ENCODE peak calls at places on chromosomes 2 and 18, in nine cellular contexts. W is AG09309, X is cardiac muscle cell, Z is epithelial cell of esophagus, M is brain microvascular endothelial cell, L is fibroblast of pulmonary artery, H is foreskin fibroblast, R is neural progenitor cell, Q is A549. J is an unnamed sample.

GRCh38 chr2:64404743-64405142 is 49.2 kb upstream of the LGALSL start:
- DNase-seq in H (peak), Z (no peak), R (peak), M (no peak), L (peak), W (no peak), Q (no peak), X (peak), J (peak)

GRCh38 chr18:62131305-62131909 is 55.4 kb downstream of the PIGN start:
- DNase-seq in X (peak), Z (peak), Q (peak), R (peak), H (peak), W (peak), M (peak), L (peak), J (peak)

GRCh38 chr2:123179526-123179925 is 845.6 kb upstream of the CNTNAP5 start:
- DNase-seq in X (peak), Z (no peak), Q (no peak), H (no peak), M (no peak), R (peak), L (peak), W (no peak), J (no peak)

GRCh38 chr2:239956818-239957261 is 68.3 kb downstream of the NDUFA10 start:
- DNase-seq in Q (no peak), L (no peak), Z (no peak), H (no peak), M (no peak), R (no peak), W (no peak), X (no peak), J (no peak)

GRCh38 chr2:219433666-219434467 is 776 bp upstream of the SPEG start:
- DNase-seq in W (no peak), X (peak), Z (peak), R (peak), M (peak), L (peak), Q (peak), H (peak), J (peak)

GRCh38 chr2:42967959-42968674 is 175.7 kb upstream of the HAAO start:
- DNase-seq in R (no peak), H (peak), Z (no peak), L (peak), W (peak), X (peak), M (peak), Q (no peak), J (peak)

GRCh38 chr18:7133181-7133580 is 15.6 kb upstream of the LAMA1 start:
- DNase-seq in H (peak), M (peak), X (peak), R (no peak), L (peak), Q (no peak), Z (no peak), W (no peak), J (peak)

GRCh38 chr2:217685255-217685605 is 317.6 kb downstream of the TNS1 start:
- DNase-seq in R (no peak), Z (peak), H (peak), Q (peak), X (peak), W (peak), L (peak), M (peak), J (peak)

GRCh38 chr2:203813684-203814083 is 53.9 kb upstream of the CTLA4 start:
- DNase-seq in M (no peak), Q (no peak), R (no peak), X (no peak), L (no peak), Z (no peak), H (no peak), W (no peak), J (no peak)

GRCh38 chr18:67145586-67146292 is 370.8 kb downstream of the DSEL start:
- DNase-seq in W (no peak), H (no peak), R (no peak), M (no peak), Z (no peak), L (no peak), X (no peak), Q (peak), J (no peak)

GRCh38 chr2:221649045-221649444 is 76.9 kb upstream of the EPHA4 start:
- DNase-seq in M (peak), R (no peak), Z (no peak), H (peak), Q (no peak), X (no peak), L (peak), W (no peak), J (peak)

GRCh38 chr2:112795720-112796119 is 11.4 kb upstream of the IL1A start:
- DNase-seq in R (no peak), L (no peak), Q (no peak), Z (peak), M (no peak), X (no peak), W (no peak), H (no peak), J (no peak)

GRCh38 chr18:2459886-2460285 is 111.4 kb downstream of the METTL4 start:
- DNase-seq in W (no peak), R (no peak), L (no peak), M (peak), Z (peak), X (no peak), Q (no peak), H (peak), J (no peak)

GRCh38 chr18:27787543-27787942 is 389.4 kb downstream of the CDH2 start:
- DNase-seq in R (no peak), M (no peak), H (no peak), X (no peak), Q (no peak), L (no peak), W (no peak), Z (no peak), J (no peak)

GRCh38 chr2:126828051-126828450 is 70.6 kb upstream of the TEX51 start:
- DNase-seq in H (no peak), X (no peak), M (no peak), L (no peak), W (no peak), Q (no peak), R (no peak), Z (no peak), J (no peak)

GRCh38 chr2:141741652-141742051 is 389.2 kb downstream of the LRP1B start:
- DNase-seq in W (no peak), L (no peak), Q (no peak), R (no peak), X (no peak), H (peak), Z (no peak), M (no peak), J (no peak)

GRCh38 chr18:45330170-45330594 is 285.1 kb upstream of the SLC14A2 start:
- DNase-seq in M (no peak), Q (no peak), X (no peak), W (peak), Z (no peak), H (no peak), R (no peak), L (no peak), J (peak)

GRCh38 chr2:10331033-10331701 is 28.5 kb downstream of the HPCAL1 start:
- DNase-seq in L (peak), Q (peak), R (no peak), W (no peak), H (no peak), M (no peak), Z (no peak), X (peak), J (peak)

GRCh38 chr2:228838819-228839218 is 432.3 kb downstream of the PID1 start:
- DNase-seq in Q (no peak), X (no peak), W (no peak), Z (no peak), H (no peak), R (peak), M (no peak), L (no peak), J (no peak)

GRCh38 chr18:49646864-49647263 is 85.0 kb downstream of the LIPG start:
- DNase-seq in Q (no peak), L (no peak), H (no peak), W (no peak), Z (no peak), X (no peak), M (no peak), R (no peak), J (no peak)

GRCh38 chr18:32771871-32772499 is 838 bp downstream of the KLHL14 start:
- DNase-seq in R (peak), W (no peak), Z (no peak), M (no peak), H (peak), L (no peak), Q (no peak), X (no peak), J (no peak)

GRCh38 chr18:70132999-70133398 is 72.5 kb downstream of the RTTN start:
- DNase-seq in Q (peak), X (peak), H (peak), Z (peak), M (peak), L (peak), R (no peak), W (peak), J (peak)

GRCh38 chr2:11559786-11560155 is 25.9 kb downstream of the GREB1 start:
- DNase-seq in R (no peak), Q (no peak), M (no peak), W (no peak), L (no peak), H (no peak), Z (no peak), X (no peak), J (no peak)

GRCh38 chr18:77000527-77000926 is 132.1 kb downstream of the MBP start:
- DNase-seq in R (peak), Z (peak), M (peak), W (no peak), H (peak), X (peak), Q (peak), L (peak), J (peak)

GRCh38 chr2:8125741-8126691 is 555.8 kb upstream of the ID2 start:
- DNase-seq in X (peak), L (peak), W (no peak), H (peak), M (peak), Q (no peak), Z (no peak), R (no peak), J (peak)

GRCh38 chr2:70720124-70720523 is 47.9 kb downstream of the ADD2 start:
- DNase-seq in Z (no peak), M (no peak), X (no peak), H (no peak), W (no peak), Q (no peak), R (no peak), L (no peak), J (no peak)

GRCh38 chr2:110997646-110998045 is 123.1 kb upstream of the BCL2L11 start:
- DNase-seq in L (no peak), W (no peak), M (no peak), H (no peak), X (no peak), Q (no peak), Z (no peak), R (no peak), J (no peak)

GRCh38 chr2:70425682-70426301 is 123.9 kb upstream of the FAM136A start:
- DNase-seq in X (no peak), Z (peak), M (no peak), W (no peak), H (no peak), L (no peak), Q (no peak), R (no peak), J (no peak)

GRCh38 chr2:141611981-141612380 is 518.8 kb downstream of the LRP1B start:
- DNase-seq in W (no peak), Q (no peak), M (no peak), R (no peak), L (peak), Z (peak), X (peak), H (peak), J (no peak)

GRCh38 chr2:39099820-39100728 is 20.8 kb downstream of the SOS1 start:
- DNase-seq in H (no peak), Q (no peak), M (no peak), Z (peak), X (peak), R (no peak), W (no peak), L (peak), J (peak)

GRCh38 chr2:29084561-29084960 is 10.2 kb upstream of the PCARE start:
- DNase-seq in Z (no peak), R (no peak), W (no peak), Q (no peak), L (no peak), X (no peak), M (no peak), H (no peak), J (no peak)

GRCh38 chr2:136067465-136067864 is 50.5 kb downstream of the CXCR4 start:
- DNase-seq in W (no peak), Q (no peak), M (no peak), H (no peak), R (no peak), X (no peak), L (no peak), Z (peak), J (no peak)

GRCh38 chr2:86661333-86661732 is 37.7 kb upstream of the RNF103 start:
- DNase-seq in L (peak), W (no peak), Q (peak), H (no peak), M (peak), Z (peak), X (peak), R (peak), J (no peak)

GRCh38 chr2:128686881-128687550 is 368.3 kb upstream of the HS6ST1 start:
- DNase-seq in L (no peak), M (no peak), H (no peak), X (no peak), Z (no peak), Q (no peak), W (no peak), R (no peak), J (no peak)

GRCh38 chr2:105604938-105605337 is 139.8 kb upstream of the NCK2 start:
- DNase-seq in H (no peak), R (no peak), L (peak), Z (no peak), W (no peak), M (no peak), X (peak), Q (no peak), J (peak)

GRCh38 chr2:71891155-71891554 is 256.5 kb downstream of the CYP26B1 start:
- DNase-seq in Q (no peak), L (no peak), R (no peak), Z (no peak), H (no peak), W (no peak), X (no peak), M (no peak), J (no peak)

DNA sequence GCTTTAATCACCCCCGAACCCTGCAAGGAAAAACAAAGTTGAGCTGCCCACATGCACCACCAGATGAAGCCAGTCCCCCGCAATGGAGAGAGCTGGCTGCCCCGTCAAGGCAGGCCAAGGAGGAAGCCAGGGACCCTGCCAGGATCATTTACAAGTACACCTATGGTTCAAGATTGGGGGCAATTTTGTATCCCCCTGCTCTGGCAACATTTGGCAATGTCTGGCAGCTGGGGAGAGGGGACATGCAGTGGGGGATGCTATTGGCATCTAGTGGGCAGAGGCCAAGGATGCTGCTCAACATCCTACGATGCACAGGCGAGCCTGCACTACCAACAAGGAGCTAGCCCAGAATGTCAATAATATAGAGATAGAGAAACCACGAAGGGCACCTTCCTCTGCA is 1.9 kb downstream of the ACTR1B start:
- DNase-seq in R (no peak), Z (no peak), L (no peak), M (no peak), Q (no peak), W (no peak), H (no peak), X (no peak), J (no peak)
- H3K4me3 ChIP-seq in R (peak), Z (no peak), L (no peak), M (no peak), Q (no peak), W (no peak), H (peak), X (no peak), J (peak)

DNA sequence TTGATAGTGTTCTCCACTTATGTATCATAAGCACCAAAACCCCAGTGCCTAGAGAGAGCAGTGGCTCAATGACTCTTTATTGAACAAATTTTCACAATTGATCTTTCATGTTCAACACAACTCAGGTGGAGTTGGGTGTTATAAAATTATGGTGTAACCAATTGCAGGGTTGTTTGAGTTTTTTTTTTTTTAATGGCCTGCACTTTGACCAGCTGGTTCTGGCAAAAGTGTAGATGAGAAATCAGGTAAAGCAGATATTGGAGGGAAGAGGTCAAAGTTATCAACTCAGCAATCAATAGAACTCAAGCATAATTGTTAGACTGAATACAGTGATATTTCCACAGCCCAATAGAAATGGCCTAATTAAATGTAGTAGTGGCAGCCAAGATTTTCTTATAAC is 1386.3 kb downstream of the SUCLG1 start:
- DNase-seq in H (no peak), L (no peak), Q (no peak), W (no peak), R (no peak), X (no peak), M (no peak), Z (no peak), J (no peak)
- TF ChIP-seq CTCF in H (no peak), L (no peak), Q (no peak), W (no peak), R (no peak), X (no peak), M (no peak), Z (no peak), J (no peak)

DNA sequence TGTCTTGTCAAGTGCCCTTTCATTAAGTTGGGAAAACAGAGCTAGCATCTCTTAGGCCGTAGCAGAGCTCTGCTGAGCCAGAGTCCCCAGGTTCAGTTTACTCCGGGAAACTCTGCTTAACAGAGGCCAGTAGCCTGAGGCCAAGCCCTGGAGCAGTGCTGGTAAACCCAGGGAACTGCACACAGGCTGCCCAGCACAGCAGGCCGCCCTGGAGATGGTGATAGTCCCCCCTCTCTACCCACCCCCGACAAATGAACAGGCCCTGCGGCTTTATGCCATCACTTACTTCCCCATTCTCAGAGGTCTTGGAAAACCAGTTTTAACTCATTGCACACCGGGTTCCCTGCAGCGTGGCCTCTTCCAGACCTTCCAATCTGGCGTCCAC is 3.5 kb downstream of the CNNM4 start:
- DNase-seq in Q (no peak), X (no peak), M (no peak), W (no peak), H (peak), Z (peak), L (no peak), R (peak), J (peak)
- H3K4me3 ChIP-seq in Q (peak), X (peak), M (no peak), W (peak), H (peak), Z (peak), L (no peak), R (peak), J (peak)

DNA sequence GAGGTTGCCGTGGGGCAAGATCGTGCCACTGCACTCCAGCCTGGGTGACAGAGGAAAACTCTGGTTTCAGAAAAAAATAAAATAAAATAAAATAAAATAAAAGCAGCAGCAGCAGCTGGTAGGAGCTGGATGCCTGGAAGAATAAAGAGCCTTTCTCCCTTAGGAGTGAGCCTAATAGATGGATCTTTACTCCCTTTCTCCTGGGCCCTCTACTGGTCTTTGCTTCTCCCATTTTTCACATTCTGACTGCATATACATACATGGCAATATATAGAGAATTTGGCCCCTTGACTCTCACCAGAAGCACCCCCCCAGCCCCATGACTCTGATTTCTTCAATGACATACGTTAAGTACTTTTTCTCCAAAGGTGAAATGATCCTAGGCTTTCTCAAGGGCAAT is 9.8 kb upstream of the MALT1 start:
- DNase-seq in Z (peak), M (peak), Q (no peak), H (peak), R (peak), L (peak), W (no peak), X (peak), J (peak)
- TF ChIP-seq CTCF in Z (peak), M (peak), Q (peak), H (peak), R (no peak), L (peak), W (peak), X (peak), J (peak)

DNA sequence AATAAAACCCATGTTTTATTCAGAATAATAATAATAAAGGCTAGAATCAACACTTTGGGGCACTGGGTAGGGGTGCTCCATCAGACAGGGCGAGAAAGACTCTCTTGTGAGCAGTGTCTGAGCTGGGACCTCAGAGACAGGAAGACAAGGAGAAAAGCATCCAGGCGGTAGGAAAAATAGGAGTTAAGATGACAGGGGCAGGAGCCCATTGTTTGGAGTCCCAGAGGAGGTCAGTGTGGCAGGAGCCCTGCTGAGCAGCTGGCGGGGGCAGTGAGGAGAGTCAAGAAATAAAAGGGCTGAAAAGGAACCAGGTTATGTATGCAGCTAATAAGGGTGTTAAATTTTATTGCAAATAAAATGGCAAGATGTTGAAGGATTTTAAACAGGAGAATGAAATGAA is 457.4 kb downstream of the FBXO15 start:
- DNase-seq in Z (no peak), H (no peak), W (no peak), M (no peak), R (peak), L (no peak), Q (no peak), X (no peak), J (no peak)
- H3K4me3 ChIP-seq in Z (no peak), H (no peak), W (no peak), M (peak), R (no peak), L (no peak), Q (no peak), X (no peak), J (no peak)

DNA sequence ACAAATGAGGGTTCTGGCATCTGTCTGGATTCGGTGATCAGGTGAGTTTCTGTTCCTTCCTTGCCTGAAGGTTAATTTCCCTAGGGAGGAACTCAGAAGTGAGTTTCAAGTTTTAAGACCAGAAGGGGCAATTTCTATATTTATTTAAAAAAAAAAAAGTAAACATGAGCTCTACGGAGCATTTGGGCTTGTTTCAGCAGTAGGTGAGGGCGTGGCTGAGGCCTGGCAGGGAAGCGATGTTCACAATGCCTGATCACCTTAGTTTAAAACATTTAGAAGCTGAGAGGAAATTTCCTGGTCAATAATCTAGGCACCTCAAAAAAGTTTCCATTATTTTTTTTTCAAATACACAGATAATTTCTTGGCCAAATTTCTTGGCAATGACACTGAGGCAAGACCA is 629.1 kb downstream of the DPP10 start:
- DNase-seq in R (no peak), W (no peak), L (no peak), H (no peak), M (no peak), Z (no peak), Q (no peak), X (no peak), J (no peak)
- TF ChIP-seq CTCF in R (no peak), W (no peak), L (no peak), H (no peak), M (no peak), Z (no peak), Q (no peak), X (no peak), J (no peak)

GRCh38 chr2:236572482-236572881 is 2.9 kb downstream of the ACKR3 start:
- DNase-seq in W (no peak), X (no peak), R (peak), L (no peak), M (no peak), H (peak), Z (no peak), Q (no peak), J (peak)
- H3K4me3 ChIP-seq in W (no peak), X (no peak), R (no peak), L (no peak), M (no peak), H (peak), Z (peak), Q (peak), J (peak)

J was measured in fibroblast of the aortic adventitia.